ENCODE peak calls at places on chromosomes 12 and 14, in six cellular contexts. Q, L, C, G, V and X are unnamed samples. For H3K4me1, the result is how much of the 10 kb centered on the place peaks cover.

GRCh38 chr14:96824283-96824682 is 27.1 kb downstream of the VRK1 start:
- DNase-seq in Q (no peak), L (no peak), C (no peak), G (no peak), V (no peak), X (no peak)

GRCh38 chr14:52948039-52948438 is 2.8 kb downstream of the FERMT2 start:
- DNase-seq in Q (no peak), L (no peak), C (no peak), G (no peak), V (no peak), X (no peak)

GRCh38 chr12:19236656-19237055 is 107.1 kb downstream of the PLEKHA5 start:
- DNase-seq in Q (no peak), L (no peak), C (no peak), G (no peak), V (no peak), X (no peak)

GRCh38 chr14:71377099-71377498 is 469.8 kb downstream of the PCNX1 start:
- DNase-seq in Q (no peak), L (no peak), C (no peak), G (no peak), V (no peak), X (no peak)

GRCh38 chr12:130577348-130577747 is 138.8 kb downstream of the RIMBP2 start:
- DNase-seq in Q (no peak), L (no peak), C (no peak), G (no peak), V (no peak), X (no peak)

GRCh38 chr14:75231320-75231719 is 47.3 kb upstream of the FOS start:
- DNase-seq in Q (no peak), L (no peak), C (no peak), G (no peak), V (no peak), X (no peak)

GRCh38 chr12:3036901-3037600 is 40.1 kb upstream of the TSPAN9 start:
- DNase-seq in Q (no peak), L (no peak), C (no peak), G (no peak), V (no peak), X (no peak)

GRCh38 chr14:24147761-24148428 is 597 bp downstream of the RNF31 start:
- DNase-seq in Q (no peak), L (peak), C (no peak), G (no peak), V (no peak), X (no peak)

GRCh38 chr12:30423330-30423729 is 272.3 kb downstream of the IPO8 start:
- DNase-seq in Q (no peak), L (no peak), C (no peak), G (no peak), V (no peak), X (no peak)

DNA sequence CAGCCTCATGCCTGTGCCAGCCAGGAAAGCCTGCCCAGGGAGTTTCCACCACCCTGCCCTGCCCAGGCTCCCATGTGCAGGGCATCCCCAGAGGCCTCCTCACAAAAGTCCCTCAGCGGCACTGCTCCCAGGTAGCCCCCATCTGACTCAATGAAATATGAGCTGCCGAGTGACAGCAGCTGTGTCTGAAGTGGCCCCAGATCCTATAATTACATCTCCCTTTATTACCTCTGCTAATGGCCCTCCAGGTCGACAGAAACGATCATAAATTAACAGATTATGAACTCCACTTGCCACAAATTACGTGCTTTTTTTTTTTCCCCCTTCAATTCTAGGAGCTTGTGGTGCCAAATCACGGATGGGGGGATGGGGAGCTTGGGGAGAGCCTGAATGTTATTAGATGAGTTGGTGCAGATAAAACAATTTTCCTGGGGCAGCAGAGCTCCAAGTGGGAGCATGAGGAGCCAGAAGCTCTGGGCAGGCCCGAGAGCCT is 110.4 kb downstream of the ESRRB start:
- DNase-seq in Q (no peak), L (no peak), C (no peak), G (no peak), V (no peak), X (no peak)
- H3K4me1 ChIP-seq in Q (under half), L (under half), C (under half), G (under half), V (under half), X (under half)

DNA sequence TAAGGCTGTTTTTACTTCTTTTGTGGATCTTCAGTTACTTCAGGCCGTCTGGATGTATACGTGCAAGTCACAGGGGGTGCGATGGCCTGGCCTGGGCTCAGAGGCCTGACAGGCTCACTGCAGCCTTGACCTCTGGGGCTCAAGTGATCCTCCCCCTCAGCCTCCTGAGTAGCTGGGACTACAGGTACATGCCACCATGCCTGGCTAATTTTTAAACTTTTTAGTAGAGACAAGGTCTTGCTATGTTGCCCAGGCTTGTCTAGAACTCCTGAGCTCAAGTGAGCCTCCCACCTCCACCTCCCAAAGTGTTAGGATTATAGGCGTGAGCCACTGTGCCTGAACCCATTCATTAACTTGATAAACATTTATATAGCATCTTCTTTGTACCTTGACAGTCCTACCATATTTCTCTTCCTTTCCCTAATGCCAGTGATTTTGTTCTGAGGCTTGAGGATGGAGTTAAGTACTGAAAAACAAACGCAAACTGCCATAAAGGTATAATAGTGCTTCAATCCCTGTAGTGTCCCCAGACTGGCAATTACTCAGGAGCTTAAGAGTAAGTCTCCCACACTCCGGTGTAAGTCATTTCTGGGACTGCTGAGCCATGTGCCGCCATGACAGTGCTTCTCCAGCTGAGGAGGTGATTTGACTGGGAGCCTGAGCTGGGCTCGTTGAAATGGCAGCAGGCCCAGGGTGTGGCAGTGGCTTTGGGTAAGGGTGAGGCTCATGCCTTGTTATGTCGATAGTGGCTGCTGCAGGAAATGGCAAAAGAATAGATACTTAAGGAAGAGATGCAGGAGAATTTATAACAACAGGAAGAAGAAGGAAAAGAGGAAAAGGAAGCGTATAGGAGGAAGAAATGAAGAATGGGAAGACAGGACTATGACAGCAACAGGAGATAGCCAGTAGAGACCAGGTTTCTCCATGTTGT is 43.7 kb upstream of the HECTD1 start:
- DNase-seq in Q (no peak), L (no peak), C (no peak), G (no peak), V (no peak), X (no peak)
- H3K27ac ChIP-seq in Q (no peak), L (no peak), C (no peak), G (no peak), V (no peak), X (no peak)

DNA sequence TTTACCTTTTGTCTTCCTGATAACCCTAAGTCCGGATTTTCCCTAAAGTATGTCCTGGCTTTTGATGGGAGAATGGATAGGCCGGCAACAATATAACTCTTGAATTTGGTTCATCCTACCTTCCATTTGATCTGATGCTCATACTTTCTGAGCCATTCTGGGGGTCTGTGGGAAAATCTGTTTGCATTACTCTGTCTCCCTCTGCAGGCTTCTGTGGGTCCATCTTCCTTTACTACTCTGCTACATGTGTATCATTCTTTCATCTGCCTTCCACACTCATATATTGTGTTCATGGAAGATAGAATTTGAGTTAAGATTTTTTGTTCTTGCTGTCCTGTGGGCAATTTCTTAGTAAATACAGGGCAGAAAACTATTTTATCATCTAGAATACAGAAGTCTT is 101.5 kb downstream of the NAV3 start:
- DNase-seq in Q (no peak), L (no peak), C (no peak), G (no peak), V (no peak), X (no peak)
- TF ChIP-seq CTCF in Q (no peak), L (no peak), C (no peak), G (no peak), V (no peak), X (peak)

DNA sequence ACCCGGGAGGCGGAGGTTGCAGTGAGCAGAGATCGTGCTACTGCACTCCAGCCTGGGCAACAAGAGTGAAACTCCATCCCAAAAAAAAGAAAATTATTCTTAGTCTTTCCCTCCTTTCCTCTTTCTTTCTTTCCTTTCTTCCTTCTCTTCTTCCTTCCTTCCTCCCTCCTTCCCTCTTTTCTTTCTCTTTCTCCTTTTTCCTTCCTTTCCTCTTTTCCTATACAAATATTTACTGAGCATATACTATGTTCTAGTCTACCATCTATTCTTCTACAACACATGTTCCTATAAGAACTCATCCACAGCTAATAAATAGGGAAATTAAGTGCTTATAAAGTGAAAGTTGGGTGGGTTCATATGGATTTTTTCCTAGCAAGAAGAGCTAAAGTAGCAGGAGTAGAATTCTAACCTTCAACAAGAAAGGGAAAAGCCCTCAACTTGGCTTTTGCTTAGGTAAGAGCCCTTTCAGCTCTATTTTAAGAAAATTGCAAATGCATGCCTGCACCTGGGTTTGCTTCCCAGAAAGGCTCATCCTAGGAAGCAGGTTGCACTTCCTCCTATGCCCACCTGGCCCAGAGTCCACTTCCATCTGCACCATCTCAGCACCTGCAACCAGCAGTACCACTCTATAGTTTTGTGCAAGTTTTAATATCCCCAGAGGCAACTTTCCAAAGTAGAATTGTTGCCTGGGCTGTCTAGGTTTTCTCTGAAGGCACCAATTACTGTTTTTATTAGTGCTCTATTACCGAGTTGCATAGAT is 122.0 kb upstream of the CCND2 start:
- DNase-seq in Q (peak), L (no peak), C (no peak), G (no peak), V (no peak), X (no peak)
- H3K4me1 ChIP-seq in Q (under half), L (under half), C (under half), G (under half), V (under half), X (under half)

GRCh38 chr14:78181270-78181669 is 11.1 kb downstream of the NRXN3 start:
- DNase-seq in Q (no peak), L (no peak), C (no peak), G (no peak), V (no peak), X (no peak)

GRCh38 chr14:78175412-78175811 is 5.2 kb downstream of the NRXN3 start:
- DNase-seq in Q (no peak), L (no peak), C (no peak), G (no peak), V (no peak), X (no peak)

GRCh38 chr14:78178971-78179370 is 8.8 kb downstream of the NRXN3 start:
- DNase-seq in Q (no peak), L (no peak), C (no peak), G (no peak), V (no peak), X (no peak)

GRCh38 chr14:78173266-78174001 is 3.3 kb downstream of the NRXN3 start:
- DNase-seq in Q (no peak), L (no peak), C (no peak), G (no peak), V (no peak), X (no peak)

DNA sequence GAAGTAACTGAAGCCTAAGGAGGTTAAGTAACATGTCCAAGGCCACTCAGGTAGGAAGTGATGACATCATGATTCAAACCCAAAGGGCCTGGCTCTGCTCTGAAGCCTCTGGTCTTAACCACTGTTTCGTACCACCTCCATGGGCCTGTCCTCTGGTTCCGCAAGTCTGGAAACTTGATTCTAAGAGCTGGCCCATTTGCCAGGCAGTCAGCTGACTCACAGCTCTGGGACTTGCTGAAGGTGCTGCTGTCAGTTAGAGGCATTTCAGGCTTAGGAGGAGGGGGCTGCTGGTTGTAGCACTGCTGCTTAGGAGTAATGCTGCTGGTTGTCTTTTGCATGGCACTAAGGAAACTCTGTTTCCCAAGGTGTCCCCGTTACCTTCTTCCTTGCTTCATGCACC is 7.9 kb downstream of the NRXN3 start:
- DNase-seq in Q (no peak), L (no peak), C (no peak), G (no peak), V (no peak), X (no peak)
- H3K27ac ChIP-seq in Q (no peak), L (no peak), C (no peak), G (no peak), V (no peak), X (no peak)

GRCh38 chr12:77723308-77723707 is 107.4 kb upstream of the NAV3 start:
- DNase-seq in Q (no peak), L (no peak), C (no peak), G (no peak), V (no peak), X (no peak)

GRCh38 chr12:77725611-77726010 is 105.1 kb upstream of the NAV3 start:
- DNase-seq in Q (no peak), L (no peak), C (no peak), G (no peak), V (no peak), X (no peak)

GRCh38 chr12:77724367-77724957 is 106.2 kb upstream of the NAV3 start:
- DNase-seq in Q (no peak), L (no peak), C (no peak), G (no peak), V (no peak), X (no peak)

GRCh38 chr12:77720258-77720657 is 110.4 kb upstream of the NAV3 start:
- DNase-seq in Q (no peak), L (no peak), C (no peak), G (no peak), V (no peak), X (no peak)
- TF ChIP-seq CTCF in Q (no peak), L (no peak), C (no peak), G (no peak), V (no peak), X (peak)

DNA sequence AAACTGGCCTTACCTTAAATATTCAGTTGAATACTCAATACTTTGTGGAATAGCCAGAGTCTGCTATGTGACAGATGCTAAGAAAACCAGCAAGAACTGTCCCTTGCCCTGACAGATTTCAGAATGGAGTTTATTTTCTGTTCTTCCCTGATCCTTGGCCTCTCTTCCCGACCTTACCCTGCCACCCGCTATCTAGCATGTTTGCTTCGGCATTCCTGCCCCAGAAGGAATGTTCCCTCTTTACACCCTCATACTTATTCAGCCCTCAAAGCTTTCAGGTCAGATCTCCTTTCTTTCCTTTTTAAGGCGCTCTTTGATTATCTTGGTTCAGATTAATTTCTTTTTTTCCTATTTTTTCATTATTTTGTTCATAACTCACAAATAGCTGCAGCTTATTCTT is 21.8 kb downstream of the SUSD6 start:
- DNase-seq in Q (no peak), L (no peak), C (no peak), G (no peak), V (no peak), X (no peak)
- H3K4me1 ChIP-seq in Q (under half), L (half or more), C (under half), G (half or more), V (half or more), X (under half)

DNA sequence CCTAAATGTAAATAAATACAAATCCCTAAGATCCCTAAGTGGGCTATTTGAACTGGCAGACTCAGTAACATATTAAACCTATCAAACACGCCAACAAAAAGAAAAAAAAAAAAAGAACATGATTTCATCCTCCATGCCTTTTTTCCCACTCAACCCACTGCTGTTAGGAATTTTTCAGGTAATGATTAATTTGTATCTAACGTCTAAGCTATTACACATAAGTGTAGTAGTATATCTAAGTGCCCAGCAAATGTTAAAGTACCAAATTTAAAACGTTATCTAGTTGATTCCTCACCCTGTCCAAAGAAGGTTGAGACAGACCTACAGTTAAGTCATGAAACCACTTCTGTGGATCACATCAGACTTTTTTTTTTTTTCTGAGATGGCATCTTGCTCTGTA is 16.4 kb upstream of the ARID4A start:
- DNase-seq in Q (no peak), L (no peak), C (no peak), G (no peak), V (no peak), X (no peak)
- H3K27ac ChIP-seq in Q (no peak), L (peak), C (peak), G (peak), V (peak), X (peak)

GRCh38 chr14:103519043-103519836 is 3.4 kb downstream of the CKB start:
- DNase-seq in Q (no peak), L (peak), C (peak), G (no peak), V (peak), X (peak)

GRCh38 chr14:103517172-103517566 is 5.5 kb downstream of the CKB start:
- DNase-seq in Q (no peak), L (peak), C (no peak), G (no peak), V (no peak), X (peak)

GRCh38 chr14:103516426-103517171 is 6.0 kb downstream of the CKB start:
- DNase-seq in Q (no peak), L (peak), C (no peak), G (no peak), V (no peak), X (peak)

GRCh38 chr14:103518416-103519042 is 4.1 kb downstream of the CKB start:
- DNase-seq in Q (peak), L (peak), C (peak), G (no peak), V (peak), X (peak)

DNA sequence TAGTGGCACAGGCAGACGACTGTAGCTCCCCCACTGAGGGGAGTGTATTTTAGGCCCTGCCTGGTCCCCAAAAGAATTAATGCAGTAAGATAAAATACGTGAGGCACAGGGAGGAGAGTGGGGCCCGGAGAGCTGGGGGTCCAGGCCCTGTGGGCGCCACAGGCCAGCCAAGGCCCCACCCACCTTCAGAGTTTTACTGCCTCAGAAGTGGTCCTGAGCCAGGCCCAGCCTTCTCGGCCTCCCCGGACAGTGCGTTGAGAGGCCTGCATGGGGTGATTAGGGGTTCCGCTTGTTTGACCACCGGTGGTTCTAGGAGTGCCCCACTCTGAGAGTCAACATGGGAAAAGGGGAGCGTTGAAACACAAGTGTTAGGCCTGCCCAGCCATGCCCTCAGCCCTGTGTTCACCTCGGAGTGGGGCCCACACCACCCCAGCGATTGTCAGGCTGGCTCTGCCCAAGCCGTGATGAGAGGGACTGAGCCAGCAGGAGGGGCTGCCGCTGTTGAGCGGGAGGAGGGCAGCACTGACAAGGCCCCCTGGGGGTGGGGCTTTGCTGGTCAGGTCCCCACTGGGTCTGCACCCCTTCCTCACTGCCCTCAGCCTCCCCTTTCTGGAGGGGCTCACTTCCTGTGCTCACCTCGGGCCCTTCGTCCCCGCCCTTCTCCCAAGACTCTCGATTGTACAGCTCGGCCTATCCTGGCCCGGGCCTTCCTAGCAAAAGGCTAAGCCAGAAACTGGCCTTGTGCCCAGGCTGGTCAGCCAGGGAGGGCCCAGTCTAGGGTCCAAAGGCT is 4.8 kb downstream of the CKB start:
- DNase-seq in Q (peak), L (peak), C (peak), G (no peak), V (no peak), X (peak)
- TF ChIP-seq CTCF in Q (no peak), L (no peak), C (no peak), G (no peak), V (no peak), X (no peak)